ENCODE peak calls at places on chromosomes 16 and 17, in nine cellular contexts. One of them, this sample, is unnamed.

GRCh38 chr17:14329900-14330491 is 29.1 kb downstream of the HS3ST3B1 start:
- DNase-seq in head of caudate nucleus: no peak
- DNase-seq in endodermal cell: no peak
- DNase-seq in cerebellum: no peak
- DNase-seq in activated naive CD4-positive, alpha-beta T cell treated with anti-CD3 and anti-CD28 coated beads for 36 hours: no peak
- DNase-seq in NCI-H510A: no peak
- DNase-seq in iris pigment epithelial cell: no peak
- DNase-seq in Calu3: no peak
- DNase-seq in NCI-H1930: no peak
- DNase-seq in this sample: no peak

GRCh38 chr17:28370035-28370743 is at the start of gene VTN:
- DNase-seq in head of caudate nucleus: no peak
- DNase-seq in endodermal cell: peak
- DNase-seq in cerebellum: no peak
- DNase-seq in activated naive CD4-positive, alpha-beta T cell treated with anti-CD3 and anti-CD28 coated beads for 36 hours: no peak
- DNase-seq in NCI-H510A: peak
- DNase-seq in iris pigment epithelial cell: peak
- DNase-seq in Calu3: peak
- DNase-seq in NCI-H1930: no peak
- DNase-seq in this sample: no peak

GRCh38 chr16:68298907-68299515 is 11.7 kb downstream of the SLC7A6OS start:
- DNase-seq in head of caudate nucleus: peak
- DNase-seq in endodermal cell: no peak
- DNase-seq in cerebellum: peak
- DNase-seq in activated naive CD4-positive, alpha-beta T cell treated with anti-CD3 and anti-CD28 coated beads for 36 hours: no peak
- DNase-seq in NCI-H510A: no peak
- DNase-seq in iris pigment epithelial cell: peak
- DNase-seq in Calu3: no peak
- DNase-seq in NCI-H1930: no peak
- DNase-seq in this sample: no peak

GRCh38 chr17:10233157-10233556 is 34.8 kb upstream of the GAS7 start:
- DNase-seq in head of caudate nucleus: no peak
- DNase-seq in endodermal cell: no peak
- DNase-seq in cerebellum: no peak
- DNase-seq in activated naive CD4-positive, alpha-beta T cell treated with anti-CD3 and anti-CD28 coated beads for 36 hours: no peak
- DNase-seq in NCI-H510A: no peak
- DNase-seq in iris pigment epithelial cell: no peak
- DNase-seq in Calu3: no peak
- DNase-seq in NCI-H1930: no peak
- DNase-seq in this sample: no peak

GRCh38 chr16:69130461-69130860 is 1.9 kb downstream of the CHTF8 start:
- DNase-seq in head of caudate nucleus: no peak
- DNase-seq in endodermal cell: no peak
- DNase-seq in cerebellum: no peak
- DNase-seq in activated naive CD4-positive, alpha-beta T cell treated with anti-CD3 and anti-CD28 coated beads for 36 hours: no peak
- DNase-seq in NCI-H510A: no peak
- DNase-seq in iris pigment epithelial cell: no peak
- DNase-seq in Calu3: no peak
- DNase-seq in NCI-H1930: no peak
- DNase-seq in this sample: no peak

GRCh38 chr16:1113889-1114526 is 18.0 kb upstream of the C1QTNF8 start:
- DNase-seq in head of caudate nucleus: no peak
- DNase-seq in endodermal cell: no peak
- DNase-seq in cerebellum: no peak
- DNase-seq in activated naive CD4-positive, alpha-beta T cell treated with anti-CD3 and anti-CD28 coated beads for 36 hours: no peak
- DNase-seq in NCI-H510A: no peak
- DNase-seq in iris pigment epithelial cell: no peak
- DNase-seq in Calu3: no peak
- DNase-seq in NCI-H1930: no peak
- DNase-seq in this sample: no peak

GRCh38 chr17:3213587-3213986 is 6.1 kb downstream of the OR1A1 start:
- DNase-seq in head of caudate nucleus: no peak
- DNase-seq in endodermal cell: no peak
- DNase-seq in cerebellum: no peak
- DNase-seq in activated naive CD4-positive, alpha-beta T cell treated with anti-CD3 and anti-CD28 coated beads for 36 hours: no peak
- DNase-seq in NCI-H510A: no peak
- DNase-seq in iris pigment epithelial cell: no peak
- DNase-seq in Calu3: no peak
- DNase-seq in NCI-H1930: no peak
- DNase-seq in this sample: no peak

GRCh38 chr17:345992-346785 is 6.4 kb downstream of the RPH3AL start:
- DNase-seq in head of caudate nucleus: no peak
- DNase-seq in endodermal cell: no peak
- DNase-seq in cerebellum: no peak
- DNase-seq in activated naive CD4-positive, alpha-beta T cell treated with anti-CD3 and anti-CD28 coated beads for 36 hours: no peak
- DNase-seq in NCI-H510A: no peak
- DNase-seq in iris pigment epithelial cell: no peak
- DNase-seq in Calu3: no peak
- DNase-seq in NCI-H1930: no peak
- DNase-seq in this sample: no peak

GRCh38 chr16:86088816-86089215 is 189.9 kb downstream of the IRF8 start:
- DNase-seq in head of caudate nucleus: no peak
- DNase-seq in endodermal cell: no peak
- DNase-seq in cerebellum: no peak
- DNase-seq in activated naive CD4-positive, alpha-beta T cell treated with anti-CD3 and anti-CD28 coated beads for 36 hours: no peak
- DNase-seq in NCI-H510A: no peak
- DNase-seq in iris pigment epithelial cell: no peak
- DNase-seq in Calu3: no peak
- DNase-seq in NCI-H1930: no peak
- DNase-seq in this sample: no peak

GRCh38 chr16:10967981-10968380 is 23.6 kb downstream of the CLEC16A start:
- DNase-seq in head of caudate nucleus: no peak
- DNase-seq in endodermal cell: no peak
- DNase-seq in cerebellum: no peak
- DNase-seq in activated naive CD4-positive, alpha-beta T cell treated with anti-CD3 and anti-CD28 coated beads for 36 hours: no peak
- DNase-seq in NCI-H510A: no peak
- DNase-seq in iris pigment epithelial cell: no peak
- DNase-seq in Calu3: no peak
- DNase-seq in NCI-H1930: no peak
- DNase-seq in this sample: no peak

GRCh38 chr17:75531724-75532090 is 6.2 kb downstream of the LLGL2 start:
- DNase-seq in head of caudate nucleus: no peak
- DNase-seq in endodermal cell: peak
- DNase-seq in cerebellum: no peak
- DNase-seq in activated naive CD4-positive, alpha-beta T cell treated with anti-CD3 and anti-CD28 coated beads for 36 hours: no peak
- DNase-seq in NCI-H510A: no peak
- DNase-seq in iris pigment epithelial cell: no peak
- DNase-seq in Calu3: peak
- DNase-seq in NCI-H1930: no peak
- DNase-seq in this sample: no peak

GRCh38 chr16:648786-649589 is at the start of gene WDR90:
- DNase-seq in head of caudate nucleus: peak
- DNase-seq in endodermal cell: peak
- DNase-seq in cerebellum: peak
- DNase-seq in activated naive CD4-positive, alpha-beta T cell treated with anti-CD3 and anti-CD28 coated beads for 36 hours: peak
- DNase-seq in NCI-H510A: peak
- DNase-seq in iris pigment epithelial cell: peak
- DNase-seq in Calu3: peak
- DNase-seq in NCI-H1930: peak
- DNase-seq in this sample: peak

GRCh38 chr16:87653234-87653633 is 50.9 kb downstream of the JPH3 start:
- DNase-seq in head of caudate nucleus: no peak
- DNase-seq in endodermal cell: peak
- DNase-seq in cerebellum: no peak
- DNase-seq in activated naive CD4-positive, alpha-beta T cell treated with anti-CD3 and anti-CD28 coated beads for 36 hours: peak
- DNase-seq in NCI-H510A: no peak
- DNase-seq in iris pigment epithelial cell: peak
- DNase-seq in Calu3: peak
- DNase-seq in NCI-H1930: no peak
- DNase-seq in this sample: no peak

GRCh38 chr17:144936-145670 is 7.7 kb downstream of the SCGB1C2 start:
- DNase-seq in head of caudate nucleus: peak
- DNase-seq in endodermal cell: no peak
- DNase-seq in cerebellum: no peak
- DNase-seq in activated naive CD4-positive, alpha-beta T cell treated with anti-CD3 and anti-CD28 coated beads for 36 hours: no peak
- DNase-seq in NCI-H510A: no peak
- DNase-seq in iris pigment epithelial cell: no peak
- DNase-seq in Calu3: no peak
- DNase-seq in NCI-H1930: no peak
- DNase-seq in this sample: no peak

GRCh38 chr17:78344666-78345065 is 15.2 kb downstream of the SOCS3 start:
- DNase-seq in head of caudate nucleus: no peak
- DNase-seq in endodermal cell: no peak
- DNase-seq in cerebellum: no peak
- DNase-seq in activated naive CD4-positive, alpha-beta T cell treated with anti-CD3 and anti-CD28 coated beads for 36 hours: no peak
- DNase-seq in NCI-H510A: no peak
- DNase-seq in iris pigment epithelial cell: no peak
- DNase-seq in Calu3: no peak
- DNase-seq in NCI-H1930: no peak
- DNase-seq in this sample: no peak